ENCODE peak calls at places on chromosome 11, in nine cellular contexts. One of them, this sample, is unnamed.

GRCh38 chr11:82776377-82776776 is 42.7 kb upstream of the FAM181B start:
- DNase-seq in AG04450: no peak
- DNase-seq in NB4: no peak
- DNase-seq in A549: no peak
- DNase-seq in neural progenitor cell: no peak
- DNase-seq in mammary epithelial cell: peak
- DNase-seq in cardiac muscle cell: no peak
- DNase-seq in brain microvascular endothelial cell: peak
- DNase-seq in HCT116: no peak
- DNase-seq in this sample: peak

GRCh38 chr11:93652161-93652597 is 9.3 kb upstream of the CEP295 start:
- DNase-seq in AG04450: no peak
- DNase-seq in NB4: peak
- DNase-seq in A549: no peak
- DNase-seq in neural progenitor cell: peak
- DNase-seq in mammary epithelial cell: peak
- DNase-seq in cardiac muscle cell: peak
- DNase-seq in brain microvascular endothelial cell: peak
- DNase-seq in HCT116: no peak
- DNase-seq in this sample: peak

GRCh38 chr11:31643831-31644230 is 134.3 kb downstream of the ELP4 start:
- DNase-seq in AG04450: no peak
- DNase-seq in NB4: no peak
- DNase-seq in A549: peak
- DNase-seq in neural progenitor cell: no peak
- DNase-seq in mammary epithelial cell: no peak
- DNase-seq in cardiac muscle cell: no peak
- DNase-seq in brain microvascular endothelial cell: peak
- DNase-seq in HCT116: no peak
- DNase-seq in this sample: peak

GRCh38 chr11:94128171-94128745 is 383 bp upstream of the PANX1 start:
- DNase-seq in AG04450: no peak
- DNase-seq in NB4: no peak
- DNase-seq in A549: no peak
- DNase-seq in neural progenitor cell: no peak
- DNase-seq in mammary epithelial cell: no peak
- DNase-seq in cardiac muscle cell: no peak
- DNase-seq in brain microvascular endothelial cell: no peak
- DNase-seq in HCT116: no peak
- DNase-seq in this sample: peak

GRCh38 chr11:113876798-113877672 is 1.7 kb upstream of the USP28 start:
- DNase-seq in AG04450: no peak
- DNase-seq in NB4: peak
- DNase-seq in A549: no peak
- DNase-seq in neural progenitor cell: no peak
- DNase-seq in mammary epithelial cell: no peak
- DNase-seq in cardiac muscle cell: no peak
- DNase-seq in brain microvascular endothelial cell: no peak
- DNase-seq in HCT116: no peak
- DNase-seq in this sample: no peak

GRCh38 chr11:61551630-61552029 is 29.2 kb downstream of the SYT7 start:
- DNase-seq in AG04450: no peak
- DNase-seq in NB4: no peak
- DNase-seq in A549: peak
- DNase-seq in neural progenitor cell: no peak
- DNase-seq in mammary epithelial cell: no peak
- DNase-seq in cardiac muscle cell: no peak
- DNase-seq in brain microvascular endothelial cell: no peak
- DNase-seq in HCT116: peak
- DNase-seq in this sample: peak

GRCh38 chr11:86063536-86063935 is 5.3 kb downstream of the PICALM start:
- DNase-seq in AG04450: no peak
- DNase-seq in NB4: no peak
- DNase-seq in A549: no peak
- DNase-seq in neural progenitor cell: no peak
- DNase-seq in mammary epithelial cell: peak
- DNase-seq in cardiac muscle cell: no peak
- DNase-seq in brain microvascular endothelial cell: no peak
- DNase-seq in HCT116: no peak
- DNase-seq in this sample: no peak

GRCh38 chr11:19607656-19608360 is 104.8 kb upstream of the NAV2 start:
- DNase-seq in AG04450: no peak
- DNase-seq in NB4: no peak
- DNase-seq in A549: no peak
- DNase-seq in neural progenitor cell: no peak
- DNase-seq in mammary epithelial cell: no peak
- DNase-seq in cardiac muscle cell: no peak
- DNase-seq in brain microvascular endothelial cell: no peak
- DNase-seq in HCT116: no peak
- DNase-seq in this sample: peak

GRCh38 chr11:64729851-64730382 is 6.9 kb upstream of the NRXN2 start:
- DNase-seq in AG04450: no peak
- DNase-seq in NB4: peak
- DNase-seq in A549: no peak
- DNase-seq in neural progenitor cell: peak
- DNase-seq in mammary epithelial cell: no peak
- DNase-seq in cardiac muscle cell: peak
- DNase-seq in brain microvascular endothelial cell: no peak
- DNase-seq in HCT116: no peak
- DNase-seq in this sample: peak

GRCh38 chr11:84310261-84310660 is 1024.1 kb upstream of the CCDC90B start:
- DNase-seq in AG04450: no peak
- DNase-seq in NB4: no peak
- DNase-seq in A549: no peak
- DNase-seq in neural progenitor cell: no peak
- DNase-seq in mammary epithelial cell: no peak
- DNase-seq in cardiac muscle cell: no peak
- DNase-seq in brain microvascular endothelial cell: no peak
- DNase-seq in HCT116: no peak
- DNase-seq in this sample: no peak

GRCh38 chr11:73520358-73521061 is 77.4 kb downstream of the FAM168A start:
- DNase-seq in AG04450: no peak
- DNase-seq in NB4: no peak
- DNase-seq in A549: no peak
- DNase-seq in neural progenitor cell: no peak
- DNase-seq in mammary epithelial cell: no peak
- DNase-seq in cardiac muscle cell: no peak
- DNase-seq in brain microvascular endothelial cell: no peak
- DNase-seq in HCT116: no peak
- DNase-seq in this sample: peak

DNA sequence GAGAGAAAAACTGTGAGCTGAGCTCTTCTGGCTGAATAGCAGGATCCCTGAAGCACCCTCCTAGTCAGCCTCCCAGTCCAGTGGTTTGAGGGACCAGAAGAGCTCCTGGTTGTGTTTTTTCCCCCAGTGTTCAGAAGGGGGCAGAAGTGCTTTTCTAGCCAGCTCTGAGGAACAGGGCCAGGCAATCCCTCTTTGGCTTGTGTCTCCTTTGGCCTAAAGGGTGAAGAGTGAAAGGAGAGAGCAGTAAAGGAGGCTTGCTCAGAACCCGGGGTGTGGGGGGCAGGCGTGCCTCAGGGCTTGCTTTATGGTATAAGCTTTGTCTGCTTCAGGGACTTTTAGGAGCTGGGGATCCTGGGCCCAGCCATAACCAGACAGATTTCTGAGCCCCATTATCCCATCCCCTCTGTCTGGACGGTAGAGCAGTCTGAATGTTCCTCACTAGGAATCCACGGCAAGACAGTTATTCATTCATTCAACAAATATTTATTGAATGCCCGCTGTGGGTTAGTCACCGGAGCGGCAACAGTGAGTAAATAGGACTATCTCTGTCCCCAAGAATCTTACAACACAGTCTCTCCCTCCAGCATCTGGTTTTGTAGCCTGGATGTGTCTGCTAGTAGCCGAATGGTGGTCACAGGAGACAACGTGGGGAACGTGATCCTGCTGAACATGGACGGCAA is 14.5 kb downstream of the ACP2 start:
- DNase-seq in AG04450: no peak
- DNase-seq in NB4: peak
- DNase-seq in A549: peak
- DNase-seq in neural progenitor cell: peak
- DNase-seq in mammary epithelial cell: peak
- DNase-seq in cardiac muscle cell: no peak
- DNase-seq in brain microvascular endothelial cell: peak
- DNase-seq in HCT116: no peak
- DNase-seq in this sample: peak
- H3K4me3 ChIP-seq in AG04450: no peak
- H3K4me3 ChIP-seq in NB4: no peak
- H3K4me3 ChIP-seq in A549: peak
- H3K4me3 ChIP-seq in neural progenitor cell: no peak
- H3K4me3 ChIP-seq in mammary epithelial cell: no peak
- H3K4me3 ChIP-seq in cardiac muscle cell: no peak
- H3K4me3 ChIP-seq in brain microvascular endothelial cell: peak
- H3K4me3 ChIP-seq in HCT116: no peak
- H3K4me3 ChIP-seq in this sample: peak

DNA sequence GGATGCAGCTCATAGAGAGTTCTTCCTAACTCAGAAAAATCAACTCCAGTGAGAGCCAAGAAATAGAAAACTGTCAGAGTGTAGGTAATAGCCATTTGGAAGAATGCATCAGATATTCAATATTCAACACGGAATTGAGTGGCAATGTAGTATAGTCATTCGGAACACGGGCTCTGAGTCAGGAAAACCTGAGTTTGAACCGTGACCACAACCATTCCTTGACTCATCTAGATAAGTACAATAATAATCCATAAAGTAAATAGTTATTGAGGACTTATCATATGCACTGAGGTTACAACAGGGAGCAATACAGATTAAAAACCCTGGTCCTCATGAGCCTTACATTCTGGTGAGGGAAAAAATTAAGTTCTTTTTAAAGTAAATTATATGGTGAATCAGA is 62.6 kb upstream of the PHF21A start:
- DNase-seq in AG04450: peak
- DNase-seq in NB4: no peak
- DNase-seq in A549: no peak
- DNase-seq in neural progenitor cell: no peak
- DNase-seq in mammary epithelial cell: peak
- DNase-seq in cardiac muscle cell: no peak
- DNase-seq in brain microvascular endothelial cell: peak
- DNase-seq in HCT116: no peak
- DNase-seq in this sample: peak
- TF ChIP-seq CTCF in AG04450: no peak
- TF ChIP-seq CTCF in NB4: no peak
- TF ChIP-seq CTCF in A549: no peak
- TF ChIP-seq CTCF in neural progenitor cell: no peak
- TF ChIP-seq CTCF in mammary epithelial cell: no peak
- TF ChIP-seq CTCF in cardiac muscle cell: no peak
- TF ChIP-seq CTCF in brain microvascular endothelial cell: no peak
- TF ChIP-seq CTCF in HCT116: no peak
- TF ChIP-seq CTCF in this sample: no peak

GRCh38 chr11:26865703-26866102 is 128.2 kb upstream of the FIBIN start:
- DNase-seq in AG04450: no peak
- DNase-seq in NB4: no peak
- DNase-seq in A549: no peak
- DNase-seq in neural progenitor cell: no peak
- DNase-seq in mammary epithelial cell: no peak
- DNase-seq in cardiac muscle cell: no peak
- DNase-seq in brain microvascular endothelial cell: no peak
- DNase-seq in HCT116: no peak
- DNase-seq in this sample: no peak

GRCh38 chr11:26862801-26863200 is 131.1 kb upstream of the FIBIN start:
- DNase-seq in AG04450: no peak
- DNase-seq in NB4: no peak
- DNase-seq in A549: no peak
- DNase-seq in neural progenitor cell: no peak
- DNase-seq in mammary epithelial cell: no peak
- DNase-seq in cardiac muscle cell: no peak
- DNase-seq in brain microvascular endothelial cell: no peak
- DNase-seq in HCT116: no peak
- DNase-seq in this sample: no peak

GRCh38 chr11:26858098-26858497 is 135.8 kb upstream of the FIBIN start:
- DNase-seq in AG04450: no peak
- DNase-seq in NB4: no peak
- DNase-seq in A549: no peak
- DNase-seq in neural progenitor cell: no peak
- DNase-seq in mammary epithelial cell: no peak
- DNase-seq in cardiac muscle cell: no peak
- DNase-seq in brain microvascular endothelial cell: no peak
- DNase-seq in HCT116: no peak
- DNase-seq in this sample: no peak

GRCh38 chr11:26860411-26860810 is 133.5 kb upstream of the FIBIN start:
- DNase-seq in AG04450: no peak
- DNase-seq in NB4: no peak
- DNase-seq in A549: no peak
- DNase-seq in neural progenitor cell: no peak
- DNase-seq in mammary epithelial cell: no peak
- DNase-seq in cardiac muscle cell: no peak
- DNase-seq in brain microvascular endothelial cell: no peak
- DNase-seq in HCT116: no peak
- DNase-seq in this sample: no peak
- H3K4me3 ChIP-seq in AG04450: no peak
- H3K4me3 ChIP-seq in NB4: no peak
- H3K4me3 ChIP-seq in A549: no peak
- H3K4me3 ChIP-seq in neural progenitor cell: no peak
- H3K4me3 ChIP-seq in mammary epithelial cell: no peak
- H3K4me3 ChIP-seq in cardiac muscle cell: no peak
- H3K4me3 ChIP-seq in brain microvascular endothelial cell: no peak
- H3K4me3 ChIP-seq in HCT116: no peak
- H3K4me3 ChIP-seq in this sample: no peak

GRCh38 chr11:71913716-71914115 is 14.7 kb downstream of the XNDC1N start:
- DNase-seq in AG04450: peak
- DNase-seq in NB4: no peak
- DNase-seq in A549: no peak
- DNase-seq in neural progenitor cell: no peak
- DNase-seq in mammary epithelial cell: no peak
- DNase-seq in cardiac muscle cell: no peak
- DNase-seq in brain microvascular endothelial cell: no peak
- DNase-seq in HCT116: no peak
- DNase-seq in this sample: peak

GRCh38 chr11:71914617-71915189 is 13.7 kb downstream of the XNDC1N start:
- DNase-seq in AG04450: no peak
- DNase-seq in NB4: no peak
- DNase-seq in A549: no peak
- DNase-seq in neural progenitor cell: no peak
- DNase-seq in mammary epithelial cell: no peak
- DNase-seq in cardiac muscle cell: no peak
- DNase-seq in brain microvascular endothelial cell: no peak
- DNase-seq in HCT116: no peak
- DNase-seq in this sample: no peak

GRCh38 chr11:71914127-71914526 is 14.3 kb downstream of the XNDC1N start:
- DNase-seq in AG04450: no peak
- DNase-seq in NB4: no peak
- DNase-seq in A549: no peak
- DNase-seq in neural progenitor cell: no peak
- DNase-seq in mammary epithelial cell: no peak
- DNase-seq in cardiac muscle cell: no peak
- DNase-seq in brain microvascular endothelial cell: no peak
- DNase-seq in HCT116: no peak
- DNase-seq in this sample: no peak

DNA sequence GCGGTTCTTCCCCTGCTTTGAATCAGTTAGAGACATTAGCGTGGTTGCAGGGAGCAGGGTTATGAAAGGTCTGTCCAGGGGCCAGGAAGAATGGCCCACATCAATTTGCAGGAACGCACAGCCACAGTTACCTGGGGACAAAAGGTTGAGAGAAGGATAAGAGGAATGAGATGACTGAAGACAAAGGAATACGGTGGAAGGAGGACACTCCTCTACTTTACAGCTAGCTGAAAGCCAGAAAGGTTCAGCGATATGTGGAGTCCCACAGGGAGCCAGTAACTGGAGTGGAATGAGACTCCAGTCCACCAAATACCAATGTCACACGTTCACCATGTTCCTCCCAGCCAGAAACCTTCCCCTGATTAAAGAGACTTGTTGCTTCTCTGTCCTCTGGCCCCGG is 10.7 kb downstream of the XNDC1N start:
- DNase-seq in AG04450: no peak
- DNase-seq in NB4: no peak
- DNase-seq in A549: no peak
- DNase-seq in neural progenitor cell: no peak
- DNase-seq in mammary epithelial cell: no peak
- DNase-seq in cardiac muscle cell: no peak
- DNase-seq in brain microvascular endothelial cell: no peak
- DNase-seq in HCT116: no peak
- DNase-seq in this sample: peak
- TF ChIP-seq CTCF in AG04450: no peak
- TF ChIP-seq CTCF in NB4: no peak
- TF ChIP-seq CTCF in A549: no peak
- TF ChIP-seq CTCF in neural progenitor cell: no peak
- TF ChIP-seq CTCF in mammary epithelial cell: no peak
- TF ChIP-seq CTCF in cardiac muscle cell: no peak
- TF ChIP-seq CTCF in brain microvascular endothelial cell: no peak
- TF ChIP-seq CTCF in HCT116: no peak
- TF ChIP-seq CTCF in this sample: no peak

This sample was measured in choroid plexus epithelial cell.